ENCODE peak calls at places on chromosomes 4 and X, in five cellular contexts. One of them, this sample, is unnamed.
A peak's percentile ranks its signal among the peaks of the same experiment; 100 is the strongest.

GRCh38 chr4:39942507-39942906 is 35.2 kb downstream of the PDS5A start:
- DNase-seq in fibroblast of lung: no peak
- DNase-seq in left ventricle myocardium inferior: no peak
- DNase-seq in small intestine: no peak
- DNase-seq in thoracic aorta: no peak
- DNase-seq in this sample: no peak

GRCh38 chrX:9895225-9895912 is 71.8 kb upstream of the CLDN34 start:
- DNase-seq in fibroblast of lung: no peak
- DNase-seq in left ventricle myocardium inferior: no peak
- DNase-seq in small intestine: no peak
- DNase-seq in thoracic aorta: no peak
- DNase-seq in this sample: no peak

GRCh38 chr4:140004580-140005314 is 149.2 kb downstream of the MAML3 start:
- DNase-seq in fibroblast of lung: peak; percentile 51
- DNase-seq in left ventricle myocardium inferior: peak; percentile 39
- DNase-seq in small intestine: no peak
- DNase-seq in thoracic aorta: no peak
- DNase-seq in this sample: no peak

GRCh38 chrX:31297881-31298280 is 226.0 kb upstream of the FTHL17 start:
- DNase-seq in fibroblast of lung: no peak
- DNase-seq in left ventricle myocardium inferior: no peak
- DNase-seq in small intestine: no peak
- DNase-seq in thoracic aorta: no peak
- DNase-seq in this sample: no peak

GRCh38 chrX:77899081-77899828 is at the start of gene COX7B:
- DNase-seq in fibroblast of lung: peak; percentile 98
- DNase-seq in left ventricle myocardium inferior: no peak
- DNase-seq in small intestine: peak; percentile 95
- DNase-seq in thoracic aorta: peak; percentile 13
- DNase-seq in this sample: peak; percentile 75

GRCh38 chr4:6395466-6396228 is 76.8 kb downstream of the PPP2R2C start:
- DNase-seq in fibroblast of lung: no peak
- DNase-seq in left ventricle myocardium inferior: no peak
- DNase-seq in small intestine: no peak
- DNase-seq in thoracic aorta: no peak
- DNase-seq in this sample: no peak

GRCh38 chr4:121697626-121698025 is 846 bp upstream of the ANXA5 start:
- DNase-seq in fibroblast of lung: no peak
- DNase-seq in left ventricle myocardium inferior: no peak
- DNase-seq in small intestine: no peak
- DNase-seq in thoracic aorta: no peak
- DNase-seq in this sample: no peak

GRCh38 chrX:123432362-123433150 is 248.5 kb downstream of the GRIA3 start:
- DNase-seq in fibroblast of lung: no peak
- DNase-seq in left ventricle myocardium inferior: no peak
- DNase-seq in small intestine: no peak
- DNase-seq in thoracic aorta: no peak
- DNase-seq in this sample: no peak

GRCh38 chr4:1972414-1972813 is 36.4 kb downstream of the NELFA start:
- DNase-seq in fibroblast of lung: no peak
- DNase-seq in left ventricle myocardium inferior: no peak
- DNase-seq in small intestine: no peak
- DNase-seq in thoracic aorta: no peak
- DNase-seq in this sample: no peak

GRCh38 chr4:156388826-156389225 is 435.2 kb upstream of the CTSO start:
- DNase-seq in fibroblast of lung: peak; percentile 17
- DNase-seq in left ventricle myocardium inferior: no peak
- DNase-seq in small intestine: no peak
- DNase-seq in thoracic aorta: no peak
- DNase-seq in this sample: no peak

GRCh38 chr4:76559236-76560071 is 124.4 kb downstream of the SHROOM3 start:
- DNase-seq in fibroblast of lung: no peak
- DNase-seq in left ventricle myocardium inferior: no peak
- DNase-seq in small intestine: peak; percentile 80
- DNase-seq in thoracic aorta: no peak
- DNase-seq in this sample: no peak

GRCh38 chr4:172202480-172203076 is 389.4 kb downstream of the GALNTL6 start:
- DNase-seq in fibroblast of lung: peak; percentile 16
- DNase-seq in left ventricle myocardium inferior: no peak
- DNase-seq in small intestine: no peak
- DNase-seq in thoracic aorta: no peak
- DNase-seq in this sample: no peak

GRCh38 chr4:185893500-185893899 is 81.5 kb upstream of the SORBS2 start:
- DNase-seq in fibroblast of lung: no peak
- DNase-seq in left ventricle myocardium inferior: no peak
- DNase-seq in small intestine: no peak
- DNase-seq in thoracic aorta: no peak
- DNase-seq in this sample: no peak

GRCh38 chrX:52363247-52363883 is 5.5 kb upstream of the XAGE2 start:
- DNase-seq in fibroblast of lung: peak; percentile 12
- DNase-seq in left ventricle myocardium inferior: no peak
- DNase-seq in small intestine: peak; percentile 29
- DNase-seq in thoracic aorta: no peak
- DNase-seq in this sample: peak; percentile 50

GRCh38 chr4:131764730-131765129 is 1384.4 kb upstream of the PCDH10 start:
- DNase-seq in fibroblast of lung: no peak
- DNase-seq in left ventricle myocardium inferior: no peak
- DNase-seq in small intestine: no peak
- DNase-seq in thoracic aorta: no peak
- DNase-seq in this sample: no peak

GRCh38 chr4:115315182-115315581 is 201.8 kb upstream of the NDST4 start:
- DNase-seq in fibroblast of lung: no peak
- DNase-seq in left ventricle myocardium inferior: no peak
- DNase-seq in small intestine: no peak
- DNase-seq in thoracic aorta: no peak
- DNase-seq in this sample: no peak

GRCh38 chr4:152316969-152317368 is 218.9 kb downstream of the FBXW7 start:
- DNase-seq in fibroblast of lung: peak; percentile 35
- DNase-seq in left ventricle myocardium inferior: no peak
- DNase-seq in small intestine: no peak
- DNase-seq in thoracic aorta: no peak
- DNase-seq in this sample: no peak

GRCh38 chr4:141560056-141560455 is 76.3 kb upstream of the IL15 start:
- DNase-seq in fibroblast of lung: no peak
- DNase-seq in left ventricle myocardium inferior: no peak
- DNase-seq in small intestine: no peak
- DNase-seq in thoracic aorta: no peak
- DNase-seq in this sample: no peak

GRCh38 chrX:154025230-154025629 is 5.5 kb upstream of the IRAK1 start:
- DNase-seq in fibroblast of lung: no peak
- DNase-seq in left ventricle myocardium inferior: no peak
- DNase-seq in small intestine: no peak
- DNase-seq in thoracic aorta: no peak
- DNase-seq in this sample: no peak

GRCh38 chrX:55524487-55524886 is 34.8 kb upstream of the USP51 start:
- DNase-seq in fibroblast of lung: peak; percentile 2
- DNase-seq in left ventricle myocardium inferior: no peak
- DNase-seq in small intestine: no peak
- DNase-seq in thoracic aorta: no peak
- DNase-seq in this sample: no peak

GRCh38 chr4:174444390-174444789 is 77.9 kb downstream of the HPGD start:
- DNase-seq in fibroblast of lung: no peak
- DNase-seq in left ventricle myocardium inferior: no peak
- DNase-seq in small intestine: no peak
- DNase-seq in thoracic aorta: no peak
- DNase-seq in this sample: no peak

GRCh38 chr4:122874194-122874593 is 47.6 kb downstream of the FGF2 start:
- DNase-seq in fibroblast of lung: peak; percentile 88
- DNase-seq in left ventricle myocardium inferior: no peak
- DNase-seq in small intestine: no peak
- DNase-seq in thoracic aorta: no peak
- DNase-seq in this sample: no peak

GRCh38 chr4:2788532-2789103 is 4.3 kb upstream of the SH3BP2 start:
- DNase-seq in fibroblast of lung: no peak
- DNase-seq in left ventricle myocardium inferior: peak; percentile 82
- DNase-seq in small intestine: no peak
- DNase-seq in thoracic aorta: no peak
- DNase-seq in this sample: peak; percentile 21

GRCh38 chr4:119725688-119726330 is 97.2 kb upstream of the PDE5A start:
- DNase-seq in fibroblast of lung: peak; percentile 53
- DNase-seq in left ventricle myocardium inferior: no peak
- DNase-seq in small intestine: no peak
- DNase-seq in thoracic aorta: no peak
- DNase-seq in this sample: peak; percentile 64
- H3K27ac ChIP-seq in fibroblast of lung: no peak overlapping the region
- H3K27ac ChIP-seq in left ventricle myocardium inferior: peak overlapping the region; percentile 41
- H3K27ac ChIP-seq in small intestine: no peak overlapping the region
- H3K27ac ChIP-seq in thoracic aorta: peak overlapping the region; percentile 93
- H3K27ac ChIP-seq in this sample: peak overlapping the region; percentile 21

GRCh38 chr4:27407616-27408015 is 547.0 kb downstream of the STIM2 start:
- DNase-seq in fibroblast of lung: no peak
- DNase-seq in left ventricle myocardium inferior: no peak
- DNase-seq in small intestine: no peak
- DNase-seq in thoracic aorta: no peak
- DNase-seq in this sample: no peak
- H3K9me3 ChIP-seq in fibroblast of lung: no peaks in the 10 kb centered on the region
- H3K9me3 ChIP-seq in left ventricle myocardium inferior: peaks cover 37% of the 10 kb centered on the region
- H3K9me3 ChIP-seq in small intestine: no peaks in the 10 kb centered on the region
- H3K9me3 ChIP-seq in thoracic aorta: no peaks in the 10 kb centered on the region
- H3K9me3 ChIP-seq in this sample: no peaks in the 10 kb centered on the region

DNA sequence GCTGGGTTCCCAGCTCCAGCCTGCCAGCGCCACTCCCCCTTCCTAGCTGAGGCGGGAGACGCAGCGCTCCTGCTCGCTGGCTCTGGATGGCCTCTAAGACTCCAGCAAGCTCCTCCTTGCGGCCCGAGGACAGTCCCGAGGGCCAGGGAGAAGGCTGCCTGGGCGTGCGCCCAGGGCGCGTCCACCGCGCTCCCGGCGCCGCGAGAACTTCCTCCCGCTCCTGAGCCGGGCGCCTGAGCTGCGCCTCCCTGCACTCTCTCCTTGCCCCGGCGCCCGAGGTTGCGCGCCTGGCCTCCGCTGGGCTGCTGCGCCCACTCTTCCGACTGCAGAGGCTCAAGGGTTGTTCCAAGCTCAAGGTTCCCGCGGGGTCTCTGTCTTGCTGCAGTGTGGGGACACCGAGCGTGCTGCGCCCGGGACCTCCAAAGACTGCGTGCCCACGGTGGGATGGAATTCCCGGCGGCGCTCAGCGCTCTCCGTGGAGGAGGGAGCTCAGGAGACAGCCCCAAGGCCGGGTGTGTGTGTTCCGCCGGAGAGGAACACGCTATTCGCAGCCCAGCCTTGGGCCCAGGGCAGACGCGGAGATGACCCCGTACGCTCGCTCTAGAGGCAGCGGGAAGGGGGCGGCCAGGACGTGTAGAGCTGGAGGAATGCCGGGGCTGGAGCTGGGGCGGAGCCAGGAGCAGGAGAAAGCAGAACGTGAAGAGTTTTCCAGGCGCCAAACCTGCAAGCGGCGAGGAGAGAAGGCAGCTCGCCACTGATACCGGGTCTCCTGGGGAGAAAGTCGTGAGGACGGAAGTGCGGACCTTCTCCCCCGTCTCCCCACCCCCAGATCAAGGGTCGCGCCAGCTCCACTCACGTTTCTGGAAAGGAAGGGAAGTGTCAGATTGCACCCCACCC is at the start of gene ARHGAP6:
- DNase-seq in fibroblast of lung: peak; percentile 77
- DNase-seq in left ventricle myocardium inferior: peak; percentile 60
- DNase-seq in small intestine: no peak
- DNase-seq in thoracic aorta: no peak
- DNase-seq in this sample: peak; percentile 22
- H3K27ac ChIP-seq in fibroblast of lung: no peak within 1 kb of the TSS
- H3K27ac ChIP-seq in left ventricle myocardium inferior: peak within 1 kb of the TSS; percentile 74
- H3K27ac ChIP-seq in small intestine: peak within 1 kb of the TSS; percentile 49
- H3K27ac ChIP-seq in thoracic aorta: peak within 1 kb of the TSS; percentile 53
- H3K27ac ChIP-seq in this sample: no peak within 1 kb of the TSS

GRCh38 chr4:110636677-110637407 is 14.0 kb upstream of the PITX2 start:
- DNase-seq in fibroblast of lung: no peak
- DNase-seq in left ventricle myocardium inferior: no peak
- DNase-seq in small intestine: no peak
- DNase-seq in thoracic aorta: no peak
- DNase-seq in this sample: no peak

GRCh38 chr4:110634320-110635154 is 11.7 kb upstream of the PITX2 start:
- DNase-seq in fibroblast of lung: no peak
- DNase-seq in left ventricle myocardium inferior: no peak
- DNase-seq in small intestine: no peak
- DNase-seq in thoracic aorta: no peak
- DNase-seq in this sample: no peak

GRCh38 chr4:110635155-110635479 is 12.2 kb upstream of the PITX2 start:
- DNase-seq in fibroblast of lung: no peak
- DNase-seq in left ventricle myocardium inferior: no peak
- DNase-seq in small intestine: no peak
- DNase-seq in thoracic aorta: no peak
- DNase-seq in this sample: no peak

GRCh38 chr4:110637408-110638131 is 14.7 kb upstream of the PITX2 start:
- DNase-seq in fibroblast of lung: no peak
- DNase-seq in left ventricle myocardium inferior: no peak
- DNase-seq in small intestine: no peak
- DNase-seq in thoracic aorta: no peak
- DNase-seq in this sample: no peak

DNA sequence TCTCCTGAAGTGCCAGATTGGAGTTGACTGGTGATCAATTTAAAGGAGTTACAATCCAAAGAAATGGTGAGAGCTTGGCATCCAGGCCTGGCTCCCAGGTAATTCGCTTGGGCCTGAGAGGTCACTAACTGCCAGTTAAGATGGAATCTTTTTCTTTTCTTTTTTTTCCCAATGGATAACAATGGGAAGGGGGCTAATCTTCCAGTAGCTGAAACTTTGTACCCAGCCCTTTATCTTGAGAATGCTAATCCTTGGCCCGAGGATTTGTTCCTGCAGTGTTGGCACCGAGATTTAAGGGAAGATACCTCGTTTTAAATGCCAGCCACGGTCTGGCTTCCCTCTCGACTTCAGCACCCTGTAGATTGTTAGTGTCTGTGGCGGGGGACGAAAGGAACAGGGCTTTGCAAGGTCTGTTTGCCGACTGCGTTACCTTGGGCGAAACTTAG is 13.4 kb upstream of the PITX2 start:
- DNase-seq in fibroblast of lung: no peak
- DNase-seq in left ventricle myocardium inferior: no peak
- DNase-seq in small intestine: no peak
- DNase-seq in thoracic aorta: no peak
- DNase-seq in this sample: no peak
- H3K9me3 ChIP-seq in fibroblast of lung: no peaks in the 10 kb centered on the region
- H3K9me3 ChIP-seq in left ventricle myocardium inferior: no peaks in the 10 kb centered on the region
- H3K9me3 ChIP-seq in small intestine: no peaks in the 10 kb centered on the region
- H3K9me3 ChIP-seq in thoracic aorta: no peaks in the 10 kb centered on the region
- H3K9me3 ChIP-seq in this sample: no peaks in the 10 kb centered on the region